ENCODE peak calls at places on chromosomes 11 and 22, in seven cellular contexts. F is H1, A is K562, J is HCT116, R is GM12878, B is SK-N-SH, Z is HepG2. Q is an unnamed sample.

GRCh38 chr11:19327280-19327679 is 86.5 kb upstream of the E2F8 start:
- DNase-seq in F (no peak), A (no peak), J (no peak), R (no peak), B (no peak), Z (no peak), Q (no peak)

GRCh38 chr11:120197254-120197891 is 13.5 kb upstream of the OAF start:
- DNase-seq in F (no peak), A (no peak), J (no peak), R (no peak), B (peak; percentile 62), Z (peak; percentile 66), Q (no peak)

GRCh38 chr11:119532551-119532950 is 109.6 kb upstream of the THY1 start:
- DNase-seq in F (no peak), A (no peak), J (no peak), R (no peak), B (no peak), Z (no peak), Q (no peak)

GRCh38 chr11:8267831-8268529 is 4.3 kb upstream of the LMO1 start:
- DNase-seq in F (no peak), A (no peak), J (no peak), R (no peak), B (peak; percentile 82), Z (no peak), Q (no peak)

GRCh38 chr11:33735426-33736147 is 636 bp downstream of the CD59 start:
- DNase-seq in F (no peak), A (peak; percentile 52), J (no peak), R (peak; percentile 37), B (peak; percentile 66), Z (peak; percentile 34), Q (peak; percentile 46)

GRCh38 chr11:6443269-6444003 is 2.6 kb upstream of the HPX start:
- DNase-seq in F (no peak), A (peak; percentile 69), J (no peak), R (no peak), B (peak; percentile 78), Z (peak; percentile 28), Q (peak; percentile 9)

GRCh38 chr11:125201525-125202121 is 37.1 kb downstream of the PKNOX2 start:
- DNase-seq in F (no peak), A (no peak), J (no peak), R (no peak), B (no peak), Z (peak; percentile 50), Q (no peak)

GRCh38 chr11:65435330-65435931 is 12.8 kb downstream of the NEAT1 start:
- DNase-seq in F (no peak), A (no peak), J (no peak), R (no peak), B (no peak), Z (no peak), Q (no peak)

GRCh38 chr11:74018331-74019005 is 9.6 kb upstream of the UCP3 start:
- DNase-seq in F (no peak), A (no peak), J (no peak), R (no peak), B (no peak), Z (peak; percentile 89), Q (no peak)

GRCh38 chr11:15863411-15863810 is 492.9 kb downstream of the SOX6 start:
- DNase-seq in F (no peak), A (no peak), J (no peak), R (no peak), B (no peak), Z (no peak), Q (no peak)

GRCh38 chr11:105368711-105369110 is 229.1 kb upstream of the CARD18 start:
- DNase-seq in F (no peak), A (no peak), J (no peak), R (no peak), B (no peak), Z (no peak), Q (no peak)

GRCh38 chr22:47053865-47054185 is 291.4 kb downstream of the TBC1D22A start:
- DNase-seq in F (no peak), A (no peak), J (no peak), R (no peak), B (no peak), Z (no peak), Q (no peak)

GRCh38 chr22:46417268-46417580 is 81.7 kb downstream of the TRMU start:
- DNase-seq in F (no peak), A (no peak), J (no peak), R (no peak), B (no peak), Z (no peak), Q (no peak)

GRCh38 chr11:92276773-92277172 is 52.2 kb downstream of the FAT3 start:
- DNase-seq in F (no peak), A (no peak), J (no peak), R (no peak), B (no peak), Z (no peak), Q (no peak)

GRCh38 chr11:93500759-93501158 is 42.4 kb downstream of the SMCO4 start:
- DNase-seq in F (no peak), A (no peak), J (no peak), R (no peak), B (no peak), Z (no peak), Q (no peak)

GRCh38 chr11:33657757-33658156 is 42.9 kb downstream of the C11orf91 start:
- DNase-seq in F (no peak), A (no peak), J (no peak), R (no peak), B (no peak), Z (no peak), Q (no peak)

GRCh38 chr11:39220501-39221230 is 2238.8 kb downstream of the LRRC4C start:
- DNase-seq in F (no peak), A (no peak), J (no peak), R (no peak), B (no peak), Z (no peak), Q (no peak)

GRCh38 chr11:132844956-132845355 is 687.3 kb downstream of the OPCML start:
- DNase-seq in F (no peak), A (no peak), J (no peak), R (no peak), B (no peak), Z (no peak), Q (no peak)

GRCh38 chr22:48106715-48107259 is 1344.3 kb downstream of the TBC1D22A start:
- DNase-seq in F (no peak), A (no peak), J (no peak), R (no peak), B (no peak), Z (no peak), Q (no peak)

GRCh38 chr11:99244613-99245012 is 223.9 kb downstream of the CNTN5 start:
- DNase-seq in F (no peak), A (no peak), J (no peak), R (no peak), B (no peak), Z (no peak), Q (no peak)

GRCh38 chr11:29432719-29433325 is 584.0 kb downstream of the KCNA4 start:
- DNase-seq in F (no peak), A (peak; percentile 22), J (peak; percentile 3), R (no peak), B (peak; percentile 14), Z (peak; percentile 2), Q (peak; percentile 57)

DNA sequence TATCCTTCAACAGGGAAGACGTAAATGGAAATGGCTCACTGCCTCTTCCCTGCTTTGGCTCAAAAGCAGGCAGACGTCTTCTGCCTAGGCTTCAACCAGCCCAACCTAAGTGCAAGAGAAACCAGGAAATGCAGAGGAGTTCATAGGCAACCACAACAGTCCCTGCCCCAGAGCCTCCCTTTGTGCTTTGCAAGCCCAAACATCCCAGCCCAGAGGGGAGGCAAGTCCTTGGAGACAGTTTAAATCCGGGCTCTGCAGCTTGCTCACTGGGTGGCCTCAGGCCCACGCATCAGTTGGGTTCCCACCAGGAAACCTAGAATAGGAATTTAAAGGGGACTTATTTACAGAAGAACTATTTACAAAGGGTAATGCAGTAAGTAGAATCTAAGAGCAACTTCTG is 33.4 kb downstream of the CD6 start:
- DNase-seq in F (no peak), A (no peak), J (no peak), R (no peak), B (no peak), Z (no peak), Q (no peak)
- TF ChIP-seq JUND in F (no peak), A (no peak), J (no peak), R (no peak), B (no peak), Z (no peak), Q (no peak)

GRCh38 chr11:60214386-60214785 is 28.6 kb downstream of the MS4A4E start:
- DNase-seq in F (no peak), A (no peak), J (no peak), R (no peak), B (no peak), Z (no peak), Q (no peak)
- TF ChIP-seq JUND in F (no peak), A (no peak), J (no peak), R (no peak), B (no peak), Z (no peak), Q (no peak)

DNA sequence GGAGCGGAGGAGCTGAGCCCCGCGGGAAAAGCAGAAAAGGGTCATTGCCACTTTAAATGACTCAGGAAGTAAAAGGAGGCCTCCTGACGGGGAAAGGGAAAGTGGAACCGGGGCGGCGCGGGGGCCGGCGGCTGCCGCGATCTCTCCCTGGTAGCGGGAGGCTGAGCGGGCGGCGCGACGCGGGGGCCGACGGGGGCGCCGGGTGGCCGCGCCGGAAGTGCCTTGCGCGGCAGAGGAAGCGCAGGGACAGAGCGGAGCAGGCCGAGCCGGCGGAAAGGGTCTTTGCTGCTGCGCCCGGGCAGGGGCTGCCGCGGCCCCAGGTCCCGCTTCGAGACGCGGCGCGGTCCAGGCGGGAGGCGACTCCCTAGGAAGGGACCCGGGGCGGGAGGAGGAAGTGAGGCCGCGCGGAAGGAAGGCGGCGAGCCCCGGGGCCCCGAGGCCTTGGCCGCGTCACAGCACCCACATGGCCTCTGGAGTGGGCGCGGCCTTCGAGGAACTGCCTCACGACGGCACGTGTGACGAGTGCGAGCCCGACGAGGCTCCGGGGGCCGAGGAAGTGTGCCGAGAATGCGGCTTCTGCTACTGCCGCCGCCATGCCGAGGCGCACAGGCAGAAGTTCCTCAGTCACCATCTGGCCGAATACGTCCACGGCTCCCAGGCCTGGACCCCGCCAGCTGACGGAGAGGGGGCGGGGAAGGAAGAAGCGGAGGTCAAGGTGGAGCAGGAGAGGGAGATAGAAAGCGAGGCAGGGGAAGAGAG is at the start of gene TRIM44:
- DNase-seq in F (peak; percentile 31), A (peak; percentile 84), J (peak; percentile 37), R (peak; percentile 37), B (peak; percentile 90), Z (peak; percentile 59), Q (peak; percentile 94)
- TF ChIP-seq JUND in F (no peak), A (no peak), J (no peak), R (no peak), B (no peak), Z (peak; percentile 80), Q (no peak)

DNA sequence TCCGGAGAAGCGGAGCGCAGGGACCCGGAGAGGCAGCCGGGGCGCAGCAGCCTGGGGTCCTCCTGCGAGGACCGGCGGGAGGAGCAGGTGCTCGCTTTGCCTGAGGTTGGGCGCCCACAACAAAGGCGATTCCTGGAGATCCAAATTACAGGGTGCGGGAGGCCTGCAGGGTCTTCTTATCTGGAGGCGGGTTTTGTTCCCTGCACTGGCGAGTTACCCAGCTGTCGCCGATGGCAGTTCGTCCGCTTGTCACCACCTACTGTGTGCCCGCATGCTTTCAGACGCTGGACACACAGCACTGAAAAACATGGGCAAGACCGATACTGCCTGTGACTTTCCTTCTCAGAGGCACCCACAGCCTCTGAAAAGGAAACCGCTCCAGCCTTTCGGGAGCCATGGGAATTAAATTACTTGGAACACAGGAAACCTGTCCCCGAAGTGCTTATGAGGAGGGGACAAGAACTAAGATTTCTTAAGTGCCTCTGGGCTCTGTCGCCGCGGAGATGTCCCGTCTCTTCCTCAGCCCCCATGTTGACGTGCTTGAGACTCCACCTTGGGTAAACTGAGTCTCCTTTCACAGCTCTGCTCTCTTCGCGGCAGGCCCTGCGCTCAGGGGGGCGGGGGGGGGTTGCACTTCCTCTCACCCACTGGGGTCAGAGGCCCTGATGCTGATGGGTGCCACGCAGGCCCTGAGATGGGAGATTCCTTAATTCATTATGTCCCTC is 1.3 kb upstream of the ZFTA start:
- DNase-seq in F (no peak), A (no peak), J (no peak), R (no peak), B (no peak), Z (no peak), Q (no peak)
- TF ChIP-seq JUND in F (no peak), A (no peak), J (no peak), R (no peak), B (no peak), Z (no peak), Q (no peak)

Q was measured in T47D.